ENCODE peak calls at places on chromosomes 4 and X, in five cellular contexts. One of them, this sample, is unnamed.

GRCh38 chrX:20128678-20129077 is 12.0 kb upstream of the MAP7D2 start:
- DNase-seq in foreskin fibroblast: no peak
- DNase-seq in CD4-positive, alpha-beta T cell: no peak
- DNase-seq in lower lobe of right lung: no peak
- DNase-seq in Calu3: no peak
- DNase-seq in this sample: no peak

GRCh38 chr4:2487632-2488031 is 18.7 kb downstream of the RNF4 start:
- DNase-seq in foreskin fibroblast: no peak
- DNase-seq in CD4-positive, alpha-beta T cell: no peak
- DNase-seq in lower lobe of right lung: no peak
- DNase-seq in Calu3: no peak
- DNase-seq in this sample: no peak

GRCh38 chr4:83022724-83023427 is 12.1 kb upstream of the COPS4 start:
- DNase-seq in foreskin fibroblast: peak; percentile 83
- DNase-seq in CD4-positive, alpha-beta T cell: no peak
- DNase-seq in lower lobe of right lung: no peak
- DNase-seq in Calu3: no peak
- DNase-seq in this sample: peak; percentile 71

GRCh38 chrX:9848718-9849481 is 62.7 kb downstream of the SHROOM2 start:
- DNase-seq in foreskin fibroblast: no peak
- DNase-seq in CD4-positive, alpha-beta T cell: no peak
- DNase-seq in lower lobe of right lung: no peak
- DNase-seq in Calu3: no peak
- DNase-seq in this sample: no peak

GRCh38 chr4:143356493-143356892 is 19.8 kb downstream of the GAB1 start:
- DNase-seq in foreskin fibroblast: no peak
- DNase-seq in CD4-positive, alpha-beta T cell: no peak
- DNase-seq in lower lobe of right lung: no peak
- DNase-seq in Calu3: no peak
- DNase-seq in this sample: no peak

GRCh38 chr4:7812921-7813320 is 126.7 kb downstream of the AFAP1 start:
- DNase-seq in foreskin fibroblast: no peak
- DNase-seq in CD4-positive, alpha-beta T cell: no peak
- DNase-seq in lower lobe of right lung: no peak
- DNase-seq in Calu3: no peak
- DNase-seq in this sample: no peak

GRCh38 chr4:55385201-55385649 is 10.5 kb upstream of the TMEM165 start:
- DNase-seq in foreskin fibroblast: no peak
- DNase-seq in CD4-positive, alpha-beta T cell: no peak
- DNase-seq in lower lobe of right lung: no peak
- DNase-seq in Calu3: no peak
- DNase-seq in this sample: no peak

GRCh38 chr4:166045457-166045856 is 172.4 kb downstream of the TLL1 start:
- DNase-seq in foreskin fibroblast: no peak
- DNase-seq in CD4-positive, alpha-beta T cell: no peak
- DNase-seq in lower lobe of right lung: no peak
- DNase-seq in Calu3: no peak
- DNase-seq in this sample: no peak

GRCh38 chrX:110454336-110454735 is 95.7 kb downstream of the RTL9 start:
- DNase-seq in foreskin fibroblast: no peak
- DNase-seq in CD4-positive, alpha-beta T cell: no peak
- DNase-seq in lower lobe of right lung: no peak
- DNase-seq in Calu3: no peak
- DNase-seq in this sample: no peak

GRCh38 chr4:47334597-47335185 is 128.8 kb downstream of the COMMD8 start:
- DNase-seq in foreskin fibroblast: peak; percentile 34
- DNase-seq in CD4-positive, alpha-beta T cell: no peak
- DNase-seq in lower lobe of right lung: no peak
- DNase-seq in Calu3: no peak
- DNase-seq in this sample: no peak

GRCh38 chr4:1206299-1207156 is 34.1 kb upstream of the SPON2 start:
- DNase-seq in foreskin fibroblast: no peak
- DNase-seq in CD4-positive, alpha-beta T cell: no peak
- DNase-seq in lower lobe of right lung: peak; percentile 35
- DNase-seq in Calu3: no peak
- DNase-seq in this sample: peak; percentile 38

GRCh38 chrX:38845426-38845825 is 44.2 kb downstream of the MID1IP1 start:
- DNase-seq in foreskin fibroblast: no peak
- DNase-seq in CD4-positive, alpha-beta T cell: no peak
- DNase-seq in lower lobe of right lung: no peak
- DNase-seq in Calu3: no peak
- DNase-seq in this sample: no peak

GRCh38 chr4:126611900-126612299 is 1020.9 kb upstream of the INTU start:
- DNase-seq in foreskin fibroblast: peak; percentile 74
- DNase-seq in CD4-positive, alpha-beta T cell: no peak
- DNase-seq in lower lobe of right lung: no peak
- DNase-seq in Calu3: no peak
- DNase-seq in this sample: no peak

DNA sequence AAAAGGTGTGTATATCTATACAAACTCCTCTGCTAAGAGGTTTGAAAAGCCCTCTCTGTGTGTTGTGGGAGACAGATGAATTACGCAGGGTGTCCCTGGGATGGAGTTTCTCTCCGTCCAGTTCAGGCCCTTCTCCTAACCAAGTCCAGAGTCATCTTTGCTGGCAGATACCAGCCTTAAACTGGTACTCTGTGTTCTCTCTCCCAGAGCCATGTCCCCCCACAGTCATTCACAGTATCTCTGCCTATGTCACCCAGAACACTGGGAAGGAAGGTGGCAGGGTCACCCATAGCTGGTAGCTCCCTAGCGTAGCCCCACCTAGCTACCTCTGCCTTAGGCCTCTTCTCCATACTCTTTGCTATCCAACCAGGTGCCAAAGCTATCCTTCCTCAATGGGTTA is 8.9 kb downstream of the AMER1 start:
- DNase-seq in foreskin fibroblast: no peak
- DNase-seq in CD4-positive, alpha-beta T cell: no peak
- DNase-seq in lower lobe of right lung: no peak
- DNase-seq in Calu3: no peak
- DNase-seq in this sample: no peak
- TF ChIP-seq CTCF in foreskin fibroblast: no peak
- TF ChIP-seq CTCF in CD4-positive, alpha-beta T cell: no peak
- TF ChIP-seq CTCF in lower lobe of right lung: no peak
- TF ChIP-seq CTCF in Calu3: no peak
- TF ChIP-seq CTCF in this sample: no peak

GRCh38 chr4:35900608-35901243 is 343.6 kb downstream of the ARAP2 start:
- DNase-seq in foreskin fibroblast: no peak
- DNase-seq in CD4-positive, alpha-beta T cell: no peak
- DNase-seq in lower lobe of right lung: no peak
- DNase-seq in Calu3: no peak
- DNase-seq in this sample: no peak
- TF ChIP-seq CTCF in foreskin fibroblast: no peak
- TF ChIP-seq CTCF in CD4-positive, alpha-beta T cell: no peak
- TF ChIP-seq CTCF in lower lobe of right lung: no peak
- TF ChIP-seq CTCF in Calu3: no peak
- TF ChIP-seq CTCF in this sample: no peak

GRCh38 chrX:76279007-76279406 is 106.1 kb downstream of the PBDC1 start:
- DNase-seq in foreskin fibroblast: peak; percentile 49
- DNase-seq in CD4-positive, alpha-beta T cell: peak; percentile 13
- DNase-seq in lower lobe of right lung: no peak
- DNase-seq in Calu3: peak; percentile 43
- DNase-seq in this sample: no peak
- TF ChIP-seq CTCF in foreskin fibroblast: peak; percentile 53
- TF ChIP-seq CTCF in CD4-positive, alpha-beta T cell: peak; percentile 69
- TF ChIP-seq CTCF in lower lobe of right lung: peak; percentile 54
- TF ChIP-seq CTCF in Calu3: peak; percentile 46
- TF ChIP-seq CTCF in this sample: no peak

DNA sequence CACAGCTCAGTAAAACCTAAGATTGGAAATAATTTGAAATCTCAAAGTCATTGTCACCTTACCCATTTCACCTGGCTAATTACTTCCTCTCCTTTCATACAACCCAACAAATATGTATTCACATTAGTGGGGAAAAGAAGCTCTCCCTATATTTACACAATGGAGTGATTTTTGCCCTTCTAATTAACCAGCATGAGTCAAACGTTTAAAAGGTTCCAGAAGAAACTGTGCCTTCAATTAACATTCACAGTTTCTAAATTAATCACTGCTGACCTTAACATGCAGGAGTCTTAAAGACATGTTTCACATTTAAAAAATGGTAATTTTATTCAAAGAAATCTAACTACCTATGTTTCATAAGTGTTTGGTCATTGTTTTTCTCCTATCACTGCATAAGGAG is 254.6 kb downstream of the CBLL2 start:
- DNase-seq in foreskin fibroblast: no peak
- DNase-seq in CD4-positive, alpha-beta T cell: no peak
- DNase-seq in lower lobe of right lung: no peak
- DNase-seq in Calu3: no peak
- DNase-seq in this sample: no peak
- TF ChIP-seq CTCF in foreskin fibroblast: no peak
- TF ChIP-seq CTCF in CD4-positive, alpha-beta T cell: no peak
- TF ChIP-seq CTCF in lower lobe of right lung: no peak
- TF ChIP-seq CTCF in Calu3: no peak
- TF ChIP-seq CTCF in this sample: no peak

GRCh38 chrX:128804828-128805227 is 718.5 kb downstream of the SMARCA1 start:
- DNase-seq in foreskin fibroblast: no peak
- DNase-seq in CD4-positive, alpha-beta T cell: no peak
- DNase-seq in lower lobe of right lung: no peak
- DNase-seq in Calu3: no peak
- DNase-seq in this sample: no peak

GRCh38 chrX:128805236-128805635 is 718.1 kb downstream of the SMARCA1 start:
- DNase-seq in foreskin fibroblast: no peak
- DNase-seq in CD4-positive, alpha-beta T cell: no peak
- DNase-seq in lower lobe of right lung: no peak
- DNase-seq in Calu3: no peak
- DNase-seq in this sample: no peak

GRCh38 chrX:128800138-128800537 is 723.2 kb downstream of the SMARCA1 start:
- DNase-seq in foreskin fibroblast: no peak
- DNase-seq in CD4-positive, alpha-beta T cell: no peak
- DNase-seq in lower lobe of right lung: no peak
- DNase-seq in Calu3: no peak
- DNase-seq in this sample: no peak
- TF ChIP-seq CTCF in foreskin fibroblast: no peak
- TF ChIP-seq CTCF in CD4-positive, alpha-beta T cell: no peak
- TF ChIP-seq CTCF in lower lobe of right lung: no peak
- TF ChIP-seq CTCF in Calu3: no peak
- TF ChIP-seq CTCF in this sample: no peak

GRCh38 chrX:29690061-29690460 is 525.3 kb upstream of the MAGEB2 start:
- DNase-seq in foreskin fibroblast: peak; percentile 12
- DNase-seq in CD4-positive, alpha-beta T cell: no peak
- DNase-seq in lower lobe of right lung: no peak
- DNase-seq in Calu3: no peak
- DNase-seq in this sample: no peak

GRCh38 chrX:29691044-29691443 is 524.3 kb upstream of the MAGEB2 start:
- DNase-seq in foreskin fibroblast: no peak
- DNase-seq in CD4-positive, alpha-beta T cell: no peak
- DNase-seq in lower lobe of right lung: no peak
- DNase-seq in Calu3: no peak
- DNase-seq in this sample: no peak

DNA sequence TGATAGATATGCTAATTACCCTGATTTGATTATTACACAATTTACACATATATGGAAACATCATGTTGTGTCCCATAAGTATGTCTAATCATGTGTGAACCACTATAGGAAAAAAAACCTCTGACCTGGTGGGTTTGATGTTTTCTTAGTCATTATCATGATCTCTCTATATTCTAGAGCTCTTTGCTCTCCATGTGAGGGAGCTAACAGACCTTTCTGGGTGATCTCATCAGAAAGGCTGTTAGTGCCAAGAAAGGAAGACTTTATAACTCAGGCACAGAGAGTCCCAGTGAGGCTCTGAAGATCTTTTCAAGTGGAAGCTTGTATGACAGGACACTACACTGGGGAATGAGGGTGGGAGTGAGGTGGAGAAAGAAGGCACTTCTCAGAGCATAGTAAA is 527.7 kb upstream of the MAGEB2 start:
- DNase-seq in foreskin fibroblast: peak; percentile 59
- DNase-seq in CD4-positive, alpha-beta T cell: no peak
- DNase-seq in lower lobe of right lung: no peak
- DNase-seq in Calu3: no peak
- DNase-seq in this sample: no peak
- TF ChIP-seq CTCF in foreskin fibroblast: no peak
- TF ChIP-seq CTCF in CD4-positive, alpha-beta T cell: no peak
- TF ChIP-seq CTCF in lower lobe of right lung: no peak
- TF ChIP-seq CTCF in Calu3: no peak
- TF ChIP-seq CTCF in this sample: no peak

DNA sequence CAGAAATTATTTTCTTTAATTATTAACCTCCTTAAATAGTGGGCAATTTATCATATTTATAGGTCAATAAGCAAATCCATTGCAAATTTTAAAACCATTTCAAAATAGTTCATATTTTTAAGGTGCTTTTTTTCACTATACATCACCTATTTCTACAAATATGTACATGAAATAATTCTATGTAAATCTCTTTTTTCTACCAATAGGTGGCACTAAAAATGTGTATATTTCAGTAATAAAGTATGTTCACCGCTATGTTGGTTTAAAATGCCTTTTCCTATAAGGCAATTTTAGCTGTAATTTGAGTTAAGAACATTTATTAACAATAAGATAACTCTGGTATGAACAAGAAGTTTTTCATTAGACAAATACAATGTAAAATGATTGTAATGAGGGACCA is 672.2 kb downstream of the KCTD8 start:
- DNase-seq in foreskin fibroblast: no peak
- DNase-seq in CD4-positive, alpha-beta T cell: no peak
- DNase-seq in lower lobe of right lung: no peak
- DNase-seq in Calu3: no peak
- DNase-seq in this sample: no peak
- TF ChIP-seq CTCF in foreskin fibroblast: no peak
- TF ChIP-seq CTCF in CD4-positive, alpha-beta T cell: no peak
- TF ChIP-seq CTCF in lower lobe of right lung: no peak
- TF ChIP-seq CTCF in Calu3: no peak
- TF ChIP-seq CTCF in this sample: no peak

GRCh38 chr4:63717384-63717783 is 691.9 kb downstream of the TECRL start:
- DNase-seq in foreskin fibroblast: no peak
- DNase-seq in CD4-positive, alpha-beta T cell: no peak
- DNase-seq in lower lobe of right lung: no peak
- DNase-seq in Calu3: peak; percentile 0
- DNase-seq in this sample: no peak
- TF ChIP-seq CTCF in foreskin fibroblast: no peak
- TF ChIP-seq CTCF in CD4-positive, alpha-beta T cell: no peak
- TF ChIP-seq CTCF in lower lobe of right lung: no peak
- TF ChIP-seq CTCF in Calu3: no peak
- TF ChIP-seq CTCF in this sample: no peak

GRCh38 chrX:6363193-6363592 is 134.5 kb upstream of the NLGN4X start:
- DNase-seq in foreskin fibroblast: no peak
- DNase-seq in CD4-positive, alpha-beta T cell: no peak
- DNase-seq in lower lobe of right lung: no peak
- DNase-seq in Calu3: no peak
- DNase-seq in this sample: no peak
- TF ChIP-seq CTCF in foreskin fibroblast: no peak
- TF ChIP-seq CTCF in CD4-positive, alpha-beta T cell: no peak
- TF ChIP-seq CTCF in lower lobe of right lung: no peak
- TF ChIP-seq CTCF in Calu3: no peak
- TF ChIP-seq CTCF in this sample: no peak

GRCh38 chrX:108736509-108737479 is at the start of gene IRS4:
- DNase-seq in foreskin fibroblast: peak; percentile 33
- DNase-seq in CD4-positive, alpha-beta T cell: no peak
- DNase-seq in lower lobe of right lung: peak; percentile 37
- DNase-seq in Calu3: peak; percentile 19
- DNase-seq in this sample: no peak
- TF ChIP-seq CTCF in foreskin fibroblast: no peak
- TF ChIP-seq CTCF in CD4-positive, alpha-beta T cell: no peak
- TF ChIP-seq CTCF in lower lobe of right lung: no peak
- TF ChIP-seq CTCF in Calu3: no peak
- TF ChIP-seq CTCF in this sample: no peak